ENCODE peak calls at places on chromosomes 1 and 21, in nine cellular contexts. V, X, K, Y, M, H, L, A and S are unnamed samples.

GRCh38 chr1:88777604-88778149 is 93.6 kb downstream of the PKN2 start:
- DNase-seq in V (peak; percentile 68), X (no peak), K (no peak), Y (no peak), M (no peak), H (no peak), L (no peak), A (no peak), S (no peak)

GRCh38 chr1:156625436-156626078 is 6.3 kb downstream of the HAPLN2 start:
- DNase-seq in V (peak; percentile 73), X (peak; percentile 61), K (peak; percentile 76), Y (peak; percentile 58), M (peak; percentile 86), H (peak; percentile 40), L (no peak), A (peak; percentile 21), S (peak; percentile 68)

GRCh38 chr1:181396171-181396670 is 87.1 kb upstream of the CACNA1E start:
- DNase-seq in V (no peak), X (no peak), K (no peak), Y (no peak), M (no peak), H (no peak), L (no peak), A (no peak), S (peak; percentile 60)

GRCh38 chr1:234737915-234738314 is 127.9 kb upstream of the IRF2BP2 start:
- DNase-seq in V (peak; percentile 57), X (no peak), K (peak; percentile 67), Y (no peak), M (peak; percentile 79), H (no peak), L (no peak), A (no peak), S (no peak)

GRCh38 chr1:51553911-51554310 is 34.8 kb upstream of the EPS15 start:
- DNase-seq in V (no peak), X (no peak), K (no peak), Y (no peak), M (no peak), H (no peak), L (no peak), A (peak; percentile 68), S (no peak)

GRCh38 chr1:179061360-179062282 is 20.2 kb upstream of the TOR3A start:
- DNase-seq in V (no peak), X (no peak), K (no peak), Y (no peak), M (no peak), H (no peak), L (no peak), A (no peak), S (no peak)

GRCh38 chr21:27306821-27307746 is 340.2 kb upstream of the ADAMTS5 start:
- DNase-seq in V (no peak), X (no peak), K (no peak), Y (no peak), M (no peak), H (no peak), L (no peak), A (no peak), S (no peak)

GRCh38 chr21:44366586-44367211 is 13.3 kb downstream of the TRPM2 start:
- DNase-seq in V (no peak), X (no peak), K (no peak), Y (no peak), M (peak; percentile 34), H (no peak), L (no peak), A (no peak), S (no peak)

GRCh38 chr1:207282049-207282448 is 39.4 kb upstream of the CD55 start:
- DNase-seq in V (no peak), X (no peak), K (no peak), Y (no peak), M (no peak), H (no peak), L (peak; percentile 54), A (peak; percentile 76), S (no peak)
- H3K27me3 ChIP-seq in V (no peaks in the 10 kb centered on the region), X (no peaks in the 10 kb centered on the region), K (no peaks in the 10 kb centered on the region), Y (no peaks in the 10 kb centered on the region), M (no peaks in the 10 kb centered on the region), H (no peaks in the 10 kb centered on the region), L (no peaks in the 10 kb centered on the region), A (no peaks in the 10 kb centered on the region), S (no peaks in the 10 kb centered on the region)

DNA sequence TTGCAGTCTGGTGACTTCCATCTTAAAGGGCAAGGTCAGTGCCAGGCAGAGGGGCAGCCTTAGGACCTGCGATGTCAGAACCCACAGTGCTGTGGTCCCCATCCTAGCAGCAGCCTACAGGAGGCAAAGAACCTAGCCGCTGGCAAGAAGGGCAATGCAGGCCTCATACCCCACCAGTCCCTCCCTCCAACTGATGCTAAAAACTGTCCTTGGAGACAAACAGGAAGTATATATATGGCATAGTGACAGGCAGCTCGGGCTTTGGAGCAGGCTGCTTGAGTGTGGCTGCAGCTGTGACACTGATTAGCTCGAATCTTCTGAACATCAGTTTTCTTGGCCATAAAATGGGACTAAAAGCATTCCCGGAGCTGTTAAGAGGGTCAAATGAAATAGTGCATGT is 156.0 kb upstream of the VAMP3 start:
- DNase-seq in V (no peak), X (no peak), K (no peak), Y (no peak), M (no peak), H (no peak), L (no peak), A (no peak), S (no peak)
- H3K27me3 ChIP-seq in V (no peaks in the 10 kb centered on the region), X (no peaks in the 10 kb centered on the region), K (no peaks in the 10 kb centered on the region), Y (no peaks in the 10 kb centered on the region), M (no peaks in the 10 kb centered on the region), H (no peaks in the 10 kb centered on the region), L (peaks cover 2% of the 10 kb centered on the region), A (no peaks in the 10 kb centered on the region), S (no peaks in the 10 kb centered on the region)

GRCh38 chr1:117049857-117050256 is 10.3 kb upstream of the TTF2 start:
- DNase-seq in V (no peak), X (no peak), K (no peak), Y (no peak), M (no peak), H (no peak), L (no peak), A (no peak), S (no peak)

GRCh38 chr1:117047271-117047670 is 12.9 kb upstream of the TTF2 start:
- DNase-seq in V (no peak), X (no peak), K (no peak), Y (no peak), M (no peak), H (no peak), L (no peak), A (no peak), S (no peak)

GRCh38 chr1:117048431-117049133 is 11.5 kb upstream of the TTF2 start:
- DNase-seq in V (no peak), X (no peak), K (no peak), Y (no peak), M (no peak), H (no peak), L (no peak), A (no peak), S (no peak)

GRCh38 chr1:117054068-117054467 is 6.1 kb upstream of the TTF2 start:
- DNase-seq in V (no peak), X (no peak), K (no peak), Y (no peak), M (no peak), H (no peak), L (no peak), A (no peak), S (no peak)

DNA sequence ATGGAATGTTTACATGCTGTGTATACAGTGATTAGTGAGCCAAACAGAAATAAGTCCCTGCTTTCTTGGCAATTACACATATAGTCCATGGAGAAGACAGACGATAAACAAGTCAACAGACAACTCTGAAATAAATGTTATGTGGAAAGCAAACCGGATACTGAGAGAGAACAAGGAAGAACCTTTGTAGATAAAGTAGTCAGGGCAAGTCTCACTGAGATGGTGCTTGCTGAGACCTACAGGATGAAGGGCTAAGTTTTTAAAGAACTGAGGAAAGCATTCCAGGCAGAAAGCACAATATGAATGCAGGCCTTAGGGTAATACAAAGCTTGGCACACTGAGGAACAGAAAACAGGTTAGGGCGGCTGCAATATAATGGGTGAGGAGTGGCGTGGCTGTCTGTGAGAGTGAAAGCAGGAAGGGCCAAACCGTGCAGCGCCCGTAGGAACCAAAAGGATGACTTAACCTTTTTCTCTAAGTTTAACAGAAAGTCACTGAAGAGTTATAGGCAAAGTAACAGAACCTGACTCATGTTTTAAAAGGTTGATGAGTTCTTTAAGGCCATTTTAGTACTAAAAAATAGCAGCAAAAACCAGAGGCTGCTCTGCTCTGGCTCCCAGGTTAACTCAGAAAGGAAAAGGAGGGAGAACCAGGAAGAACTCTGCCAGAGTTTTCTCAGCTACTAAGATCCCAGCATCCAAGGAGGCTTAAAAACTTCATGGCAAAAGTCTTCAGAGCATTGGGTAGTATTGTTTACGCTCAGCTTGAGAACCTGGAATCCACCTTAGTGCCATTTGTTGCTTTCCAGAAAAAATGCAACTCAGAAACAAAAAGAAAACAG is 8.7 kb upstream of the TTF2 start:
- DNase-seq in V (no peak), X (peak; percentile 56), K (no peak), Y (no peak), M (no peak), H (no peak), L (no peak), A (peak; percentile 47), S (no peak)
- H3K27me3 ChIP-seq in V (no peaks in the 10 kb centered on the region), X (no peaks in the 10 kb centered on the region), K (no peaks in the 10 kb centered on the region), Y (no peaks in the 10 kb centered on the region), M (no peaks in the 10 kb centered on the region), H (no peaks in the 10 kb centered on the region), L (no peaks in the 10 kb centered on the region), A (no peaks in the 10 kb centered on the region), S (no peaks in the 10 kb centered on the region)

GRCh38 chr1:112793631-112794565 is 78.8 kb upstream of the PPM1J start:
- DNase-seq in V (no peak), X (peak; percentile 32), K (no peak), Y (no peak), M (peak; percentile 71), H (no peak), L (peak; percentile 45), A (no peak), S (no peak)

GRCh38 chr1:112794654-112795239 is 79.6 kb upstream of the PPM1J start:
- DNase-seq in V (peak; percentile 62), X (no peak), K (no peak), Y (no peak), M (no peak), H (peak; percentile 98), L (no peak), A (no peak), S (no peak)

GRCh38 chr1:112788561-112788960 is 73.4 kb upstream of the PPM1J start:
- DNase-seq in V (no peak), X (no peak), K (no peak), Y (no peak), M (no peak), H (no peak), L (no peak), A (no peak), S (no peak)

GRCh38 chr1:112791723-112792104 is 76.6 kb upstream of the PPM1J start:
- DNase-seq in V (no peak), X (no peak), K (no peak), Y (no peak), M (no peak), H (no peak), L (no peak), A (no peak), S (no peak)

GRCh38 chr1:112790920-112791722 is 76.0 kb upstream of the PPM1J start:
- DNase-seq in V (no peak), X (no peak), K (no peak), Y (no peak), M (peak; percentile 73), H (no peak), L (no peak), A (no peak), S (no peak)
- H3K27me3 ChIP-seq in V (peaks cover 20% of the 10 kb centered on the region), X (no peaks in the 10 kb centered on the region), K (no peaks in the 10 kb centered on the region), Y (no peaks in the 10 kb centered on the region), M (no peaks in the 10 kb centered on the region), H (peaks cover 30% of the 10 kb centered on the region), L (no peaks in the 10 kb centered on the region), A (no peaks in the 10 kb centered on the region), S (no peaks in the 10 kb centered on the region)